ENCODE peak calls at places on chromosomes 5 and 9, in seven cellular contexts. A is uterus, L is stomach, U is body of pancreas, H is thyroid gland, B is spleen, S is ovary. T is an unnamed sample.

GRCh38 chr5:115349001-115349817 is 52.8 kb upstream of the CCDC112 start:
- DNase-seq in B (no peak), U (peak), L (peak), H (no peak), A (peak), S (no peak), T (no peak)

GRCh38 chr5:36199620-36200019 is 42.1 kb downstream of the NADK2 start:
- DNase-seq in L (no peak), B (no peak), A (no peak), H (no peak), S (no peak), U (no peak), T (no peak)

GRCh38 chr9:126428524-126429175 is 102.0 kb downstream of the MVB12B start:
- DNase-seq in L (no peak), S (no peak), A (no peak), H (no peak), B (no peak), U (no peak), T (no peak)

GRCh38 chr5:56507348-56507930 is 274.3 kb upstream of the ANKRD55 start:
- DNase-seq in A (no peak), B (no peak), L (no peak), H (no peak), U (no peak), S (no peak), T (no peak)

GRCh38 chr5:6660704-6661103 is 27.5 kb downstream of the SRD5A1 start:
- DNase-seq in S (no peak), L (no peak), A (no peak), B (no peak), H (no peak), U (no peak), T (no peak)

GRCh38 chr9:112555844-112556482 is 69.3 kb downstream of the KIAA1958 start:
- DNase-seq in H (no peak), A (no peak), S (no peak), B (no peak), L (peak), U (peak), T (no peak)

GRCh38 chr9:87620727-87621322 is 105.1 kb upstream of the CTSL start:
- DNase-seq in A (no peak), H (peak), U (no peak), S (no peak), B (no peak), L (no peak), T (no peak)

GRCh38 chr5:64165500-64166200 is at the start of gene RNF180:
- DNase-seq in A (peak), B (peak), L (peak), U (peak), H (peak), S (peak), T (no peak)

GRCh38 chr5:87560528-87560927 is 147.8 kb upstream of the CCNH start:
- DNase-seq in A (no peak), L (no peak), S (no peak), B (no peak), U (no peak), H (no peak), T (no peak)

GRCh38 chr9:120697448-120697847 is 16.8 kb downstream of the MEGF9 start:
- DNase-seq in A (no peak), U (no peak), L (no peak), S (no peak), H (no peak), B (no peak), T (no peak)

GRCh38 chr5:178640331-178641045 is 13.6 kb upstream of the CLK4 start:
- DNase-seq in U (no peak), L (no peak), S (no peak), H (no peak), B (no peak), A (no peak), T (no peak)

GRCh38 chr5:11619339-11620028 is 284.8 kb downstream of the CTNND2 start:
- DNase-seq in A (no peak), H (no peak), U (no peak), B (no peak), L (no peak), S (no peak), T (no peak)

GRCh38 chr5:166062719-166063118 is 2228.7 kb upstream of the WWC1 start:
- DNase-seq in B (no peak), S (no peak), A (no peak), U (no peak), H (no peak), L (no peak), T (no peak)

GRCh38 chr9:104682642-104683041 is 11.7 kb upstream of the OR13D1 start:
- DNase-seq in H (no peak), B (no peak), S (no peak), L (no peak), A (no peak), U (no peak), T (no peak)

GRCh38 chr9:71675129-71675856 is 93.0 kb downstream of the CEMIP2 start:
- DNase-seq in A (no peak), H (no peak), L (no peak), B (no peak), S (no peak), U (no peak), T (no peak)

GRCh38 chr9:33466565-33467495 is 6.9 kb downstream of the NOL6 start:
- DNase-seq in L (peak), A (peak), H (peak), U (peak), B (peak), S (peak), T (peak)

GRCh38 chr5:10724799-10725507 is 36.1 kb downstream of the DAP start:
- DNase-seq in U (peak), H (peak), A (peak), S (no peak), L (peak), B (no peak), T (no peak)

GRCh38 chr9:95409650-95410426 is 92.3 kb upstream of the FANCC start:
- DNase-seq in L (no peak), A (no peak), U (no peak), B (no peak), H (no peak), S (no peak), T (no peak)

GRCh38 chr5:141940695-141941271 is 17.1 kb downstream of the DELE1 start:
- DNase-seq in A (no peak), H (no peak), U (no peak), B (no peak), S (no peak), L (no peak), T (no peak)

GRCh38 chr9:136306691-136307208 is 2.9 kb upstream of the CCDC187 start:
- DNase-seq in B (no peak), L (no peak), S (no peak), U (no peak), A (no peak), H (no peak), T (no peak)

DNA sequence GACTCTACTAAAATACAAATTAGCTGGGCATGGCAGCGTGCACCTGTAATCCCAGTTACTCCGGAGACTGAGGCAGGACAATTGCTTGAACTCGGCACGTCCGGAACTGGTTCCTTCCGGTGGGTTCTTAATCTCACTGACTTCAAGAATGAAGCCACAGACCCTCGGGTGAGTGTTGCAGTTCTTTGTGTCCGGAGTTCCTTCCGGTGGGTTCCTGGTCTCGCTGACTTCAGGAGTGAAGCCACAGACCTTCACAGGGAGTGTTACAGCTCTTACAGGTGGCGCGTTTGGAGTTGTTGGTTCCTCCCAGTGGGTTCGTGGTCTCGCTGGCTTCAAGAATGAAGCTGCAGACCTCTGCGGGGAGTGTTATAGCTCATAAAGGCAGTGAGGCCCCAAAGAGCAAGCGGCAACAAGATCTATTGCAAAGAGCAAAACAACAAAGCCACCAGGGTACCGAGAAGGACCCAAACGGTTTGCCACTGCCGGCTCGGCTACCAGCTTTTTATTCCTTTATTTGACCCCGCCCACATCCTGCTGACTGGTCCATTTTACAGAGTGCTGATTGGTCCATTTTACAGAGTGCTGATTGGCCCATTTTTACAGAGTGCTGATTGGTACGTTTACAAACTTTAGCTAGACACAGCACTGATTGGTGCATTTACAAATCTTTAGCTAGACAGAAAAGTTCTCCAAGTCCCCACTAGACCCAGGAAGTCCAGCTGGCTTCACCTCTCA is 28.6 kb upstream of the SLC6A19 start:
- DNase-seq in S (no peak), L (no peak), A (no peak), H (no peak), B (no peak), U (peak), T (no peak)
- TF ChIP-seq POLR2A in S (no peak), L (no peak), A (no peak), H (no peak), B (no peak), U (no peak), T (no peak)

GRCh38 chr5:150609843-150610584 is 30.4 kb upstream of the SYNPO start:
- DNase-seq in H (peak), U (no peak), B (peak), S (no peak), A (no peak), L (peak), T (no peak)
- TF ChIP-seq POLR2A in H (no peak), U (no peak), B (no peak), S (no peak), A (no peak), L (no peak), T (no peak)

GRCh38 chr9:35616681-35617459 is 1.3 kb downstream of the CD72 start:
- DNase-seq in U (peak), H (peak), A (peak), S (peak), B (peak), L (peak), T (peak)
- TF ChIP-seq POLR2A in U (no peak), H (no peak), A (no peak), S (no peak), B (no peak), L (no peak), T (peak)

GRCh38 chr5:167866797-167867196 is 424.6 kb upstream of the WWC1 start:
- DNase-seq in U (no peak), A (no peak), L (no peak), H (no peak), B (no peak), S (no peak), T (no peak)
- TF ChIP-seq POLR2A in U (no peak), A (no peak), L (no peak), H (no peak), B (no peak), S (no peak), T (no peak)